ENCODE peak calls at places on chromosomes 6 and 20, in seven cellular contexts. Q is H1, V is K562, F is HepG2, Z is HCT116, A is SK-N-SH, D is GM12878. U is an unnamed sample.

GRCh38 chr6:139425780-139426179 is 51.3 kb upstream of the CITED2 start:
- DNase-seq in Q (no peak), V (no peak), F (no peak), Z (no peak), A (no peak), D (no peak), U (no peak)

GRCh38 chr6:134622382-134623173 is 304.7 kb upstream of the SGK1 start:
- DNase-seq in Q (no peak), V (no peak), F (no peak), Z (no peak), A (no peak), D (no peak), U (no peak)

GRCh38 chr6:2976571-2977085 is 5.3 kb upstream of the SERPINB6 start:
- DNase-seq in Q (no peak), V (no peak), F (no peak), Z (no peak), A (no peak), D (no peak), U (peak)

GRCh38 chr6:30074331-30075093 is 1.1 kb downstream of the RNF39 start:
- DNase-seq in Q (peak), V (no peak), F (no peak), Z (no peak), A (peak), D (no peak), U (no peak)

GRCh38 chr6:73367761-73368355 is 1.8 kb downstream of the OOEP start:
- DNase-seq in Q (no peak), V (no peak), F (no peak), Z (no peak), A (no peak), D (no peak), U (no peak)

GRCh38 chr6:101465871-101466270 is 72.4 kb downstream of the GRIK2 start:
- DNase-seq in Q (no peak), V (no peak), F (no peak), Z (no peak), A (no peak), D (no peak), U (no peak)

GRCh38 chr20:31605902-31606677 is 1.0 kb downstream of the ID1 start:
- DNase-seq in Q (no peak), V (peak), F (peak), Z (no peak), A (peak), D (no peak), U (peak)

GRCh38 chr6:130269969-130270635 is 47.4 kb upstream of the SAMD3 start:
- DNase-seq in Q (no peak), V (no peak), F (no peak), Z (no peak), A (no peak), D (no peak), U (no peak)

GRCh38 chr6:107957165-107957908 is 671 bp downstream of the SEC63 start:
- DNase-seq in Q (peak), V (peak), F (peak), Z (no peak), A (peak), D (no peak), U (peak)

GRCh38 chr6:30730611-30731435 is 10.7 kb downstream of the TUBB start:
- DNase-seq in Q (peak), V (peak), F (peak), Z (peak), A (peak), D (no peak), U (peak)

GRCh38 chr20:54456972-54457371 is 18.4 kb upstream of the DOK5 start:
- DNase-seq in Q (no peak), V (no peak), F (no peak), Z (no peak), A (no peak), D (no peak), U (no peak)

GRCh38 chr20:18928626-18929025 is 115.0 kb downstream of the SCP2D1 start:
- DNase-seq in Q (no peak), V (no peak), F (no peak), Z (no peak), A (no peak), D (no peak), U (no peak)

GRCh38 chr6:26199773-26200728 is 112.8 kb downstream of the HFE start:
- DNase-seq in Q (no peak), V (no peak), F (no peak), Z (peak), A (no peak), D (no peak), U (no peak)

GRCh38 chr6:33192671-33193602 is 670 bp upstream of the COL11A2 start:
- DNase-seq in Q (peak), V (no peak), F (no peak), Z (no peak), A (peak), D (no peak), U (no peak)

GRCh38 chr20:53050338-53050737 is 78.2 kb downstream of the TSHZ2 start:
- DNase-seq in Q (no peak), V (no peak), F (no peak), Z (no peak), A (no peak), D (no peak), U (no peak)

GRCh38 chr6:42781546-42781810 is 374 bp upstream of the BICRAL start:
- DNase-seq in Q (no peak), V (peak), F (no peak), Z (no peak), A (peak), D (no peak), U (peak)

GRCh38 chr6:11810039-11810541 is 31.5 kb upstream of the ADTRP start:
- DNase-seq in Q (no peak), V (peak), F (no peak), Z (no peak), A (no peak), D (no peak), U (peak)

GRCh38 chr20:46350201-46350985 is 42.1 kb upstream of the CDH22 start:
- DNase-seq in Q (no peak), V (peak), F (no peak), Z (no peak), A (no peak), D (peak), U (peak)

GRCh38 chr6:166904101-166904746 is 52.1 kb downstream of the RNASET2 start:
- DNase-seq in Q (peak), V (no peak), F (no peak), Z (no peak), A (no peak), D (no peak), U (no peak)

GRCh38 chr6:85544776-85545175 is 48.9 kb downstream of the SNX14 start:
- DNase-seq in Q (no peak), V (no peak), F (no peak), Z (no peak), A (no peak), D (no peak), U (no peak)

GRCh38 chr6:148779142-148779562 is 32.3 kb downstream of the UST start:
- DNase-seq in Q (no peak), V (no peak), F (no peak), Z (no peak), A (no peak), D (no peak), U (no peak)

GRCh38 chr20:20814685-20815084 is 102.2 kb upstream of the RALGAPA2 start:
- DNase-seq in Q (peak), V (no peak), F (peak), Z (no peak), A (no peak), D (no peak), U (no peak)

DNA sequence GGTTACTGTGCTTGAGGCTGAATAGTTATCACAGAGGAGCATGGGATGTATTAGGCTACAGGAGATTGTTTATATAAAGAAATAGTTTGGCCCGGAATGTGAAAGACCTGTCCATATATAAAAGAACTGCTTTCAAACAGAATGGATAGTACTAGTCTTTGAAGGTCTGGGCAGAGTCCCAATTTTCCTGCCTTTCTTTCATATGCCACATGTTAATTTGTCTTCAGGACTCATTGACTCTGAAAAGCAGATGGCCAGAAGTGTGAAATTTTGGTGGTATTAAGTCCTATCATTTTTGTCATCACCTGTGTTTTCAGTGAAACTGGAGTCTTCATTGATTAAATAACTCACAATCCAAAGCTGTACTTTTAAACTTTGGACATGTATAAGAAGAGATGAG is 314.6 kb downstream of the EYA4 start:
- DNase-seq in Q (no peak), V (no peak), F (no peak), Z (no peak), A (no peak), D (no peak), U (no peak)
- TF ChIP-seq MAX in Q (no peak), V (no peak), F (no peak), Z (no peak), A (no peak), D (no peak), U (no peak)

DNA sequence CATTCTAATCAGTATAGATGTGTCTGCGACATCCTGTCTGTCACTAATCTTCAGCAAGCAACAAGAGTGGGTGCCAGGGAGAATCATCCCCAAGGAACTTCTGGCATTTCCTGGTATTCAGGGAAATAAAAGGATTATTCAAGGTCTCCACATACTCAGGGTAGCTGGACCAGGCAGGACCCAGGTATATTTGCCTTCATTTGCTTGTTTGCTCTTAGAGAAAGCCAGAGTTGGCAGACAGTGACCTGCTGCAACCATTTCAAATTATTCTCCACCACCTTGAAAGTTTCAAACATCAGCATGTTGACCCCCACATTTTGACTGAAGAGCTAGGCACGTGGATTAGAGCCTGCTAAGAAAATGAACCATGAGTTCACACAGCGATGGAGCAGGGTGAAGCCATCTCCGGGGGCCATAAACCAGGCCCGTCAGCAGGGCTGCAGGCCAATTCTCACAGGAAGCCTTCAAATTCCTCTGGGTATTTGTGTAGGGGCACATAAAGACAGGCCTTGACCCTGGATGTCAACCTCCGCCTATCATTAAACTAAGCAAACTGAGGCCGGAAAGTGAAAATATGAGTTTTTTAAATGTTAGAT is 33.0 kb downstream of the TRAM2 start:
- DNase-seq in Q (no peak), V (no peak), F (peak), Z (no peak), A (no peak), D (no peak), U (peak)
- H2AFZ ChIP-seq in Q (no peak), V (no peak), F (no peak), Z (no peak), A (no peak), D (no peak), U (no peak)

DNA sequence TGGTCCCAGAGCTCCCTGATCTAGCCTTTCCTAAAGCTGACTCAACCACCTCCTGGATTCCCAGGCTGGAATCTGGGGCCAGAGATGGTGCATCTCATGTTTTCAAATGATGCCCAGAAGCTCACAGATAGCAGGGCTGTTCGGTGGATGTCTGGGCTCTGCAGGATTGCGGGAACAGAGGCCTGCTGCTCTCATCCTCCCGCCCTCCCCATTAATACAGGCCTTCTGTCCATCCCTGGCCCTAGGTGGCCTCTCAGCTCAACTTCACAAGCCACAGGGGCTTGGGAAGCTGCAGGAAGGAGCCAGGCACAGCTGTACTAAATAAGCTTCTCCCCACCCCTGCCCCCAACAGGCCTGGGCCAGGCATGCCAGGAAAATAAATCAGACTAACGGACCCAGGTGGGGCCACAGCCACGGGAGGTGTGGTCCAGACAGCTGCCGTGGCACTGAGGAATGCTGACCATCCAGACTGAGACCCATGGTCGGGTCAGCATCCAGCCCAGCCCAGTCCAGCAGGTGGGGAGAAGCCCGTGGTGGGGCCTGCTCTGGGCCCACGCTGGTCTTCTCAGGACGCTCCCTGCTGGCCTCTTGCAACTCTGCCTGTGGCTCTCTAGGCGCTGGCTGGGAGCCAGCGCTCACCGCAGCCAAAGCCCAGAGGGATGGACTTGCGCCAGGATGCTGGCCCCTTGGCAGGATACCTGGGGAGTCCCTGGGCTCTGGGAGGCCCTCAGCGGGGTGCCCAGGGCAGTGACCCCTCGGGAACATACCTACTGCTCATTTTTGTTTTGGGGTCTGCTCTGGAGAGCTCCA is 8.5 kb upstream of the YTHDF1 start:
- DNase-seq in Q (no peak), V (peak), F (peak), Z (no peak), A (peak), D (no peak), U (no peak)
- TF ChIP-seq CTCF in Q (peak), V (peak), F (peak), Z (peak), A (peak), D (no peak), U (no peak)

GRCh38 chr6:13248549-13248948 is 79.8 kb downstream of the TBC1D7 start:
- DNase-seq in Q (no peak), V (no peak), F (no peak), Z (no peak), A (no peak), D (no peak), U (no peak)
- TF ChIP-seq MAX in Q (no peak), V (no peak), F (no peak), Z (no peak), A (no peak), D (no peak), U (no peak)

GRCh38 chr20:17525650-17526049 is 5.5 kb downstream of the BFSP1 start:
- DNase-seq in Q (no peak), V (peak), F (peak), Z (peak), A (peak), D (no peak), U (peak)
- H2AFZ ChIP-seq in Q (peak), V (peak), F (no peak), Z (no peak), A (no peak), D (peak), U (no peak)

DNA sequence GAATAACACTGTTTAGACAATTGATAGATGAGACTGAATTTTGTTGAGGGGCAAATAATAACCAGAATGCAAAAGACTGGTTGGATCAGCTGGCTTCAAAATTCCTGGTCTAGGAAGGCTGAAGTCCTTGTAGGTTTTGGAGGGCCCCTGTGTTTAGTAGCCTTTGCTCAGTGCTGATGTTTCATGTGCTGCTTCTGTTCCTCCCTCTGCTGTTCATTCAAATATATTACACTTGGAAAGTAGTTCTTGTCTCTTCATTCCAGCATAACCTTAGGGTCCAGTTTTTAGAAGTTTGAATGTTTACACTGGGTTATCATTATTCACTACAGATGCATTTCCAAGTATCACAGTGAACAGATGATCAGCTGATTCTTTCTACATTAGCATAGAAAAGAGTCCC is 72.5 kb downstream of the FLRT3 start:
- DNase-seq in Q (no peak), V (no peak), F (peak), Z (no peak), A (peak), D (no peak), U (no peak)
- TF ChIP-seq CTCF in Q (peak), V (no peak), F (peak), Z (peak), A (peak), D (no peak), U (peak)

GRCh38 chr6:119240257-119241123 is 109.1 kb downstream of the MAN1A1 start:
- DNase-seq in Q (no peak), V (no peak), F (no peak), Z (no peak), A (no peak), D (no peak), U (no peak)
- TF ChIP-seq MAX in Q (peak), V (no peak), F (no peak), Z (no peak), A (no peak), D (no peak), U (no peak)

GRCh38 chr6:68572975-68573374 is 62.1 kb upstream of the ADGRB3 start:
- DNase-seq in Q (no peak), V (no peak), F (no peak), Z (no peak), A (no peak), D (no peak), U (no peak)
- H2AFZ ChIP-seq in Q (no peak), V (no peak), F (no peak), Z (no peak), A (no peak), D (no peak), U (no peak)

DNA sequence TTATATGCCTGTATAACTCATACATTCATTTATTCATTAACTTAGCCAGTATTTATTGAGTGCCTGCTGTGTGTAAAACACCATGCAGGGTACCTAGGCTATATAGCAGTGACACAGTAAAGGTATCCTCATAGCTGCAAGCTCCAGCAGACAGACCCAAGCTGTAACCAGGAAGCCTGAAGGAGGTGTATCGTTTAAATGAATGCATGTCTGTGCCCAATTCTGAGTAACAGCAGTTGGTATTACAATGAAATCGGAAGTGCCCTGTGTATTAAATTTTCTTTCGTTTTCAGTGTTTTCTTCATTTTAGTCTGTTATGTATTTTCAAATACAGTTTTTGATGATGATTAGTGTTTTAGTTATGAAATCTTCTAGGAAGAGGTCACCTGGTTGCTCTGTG is 485.8 kb upstream of the SOX4 start:
- DNase-seq in Q (no peak), V (no peak), F (no peak), Z (no peak), A (no peak), D (no peak), U (no peak)
- TF ChIP-seq CTCF in Q (no peak), V (no peak), F (no peak), Z (no peak), A (no peak), D (no peak), U (no peak)

DNA sequence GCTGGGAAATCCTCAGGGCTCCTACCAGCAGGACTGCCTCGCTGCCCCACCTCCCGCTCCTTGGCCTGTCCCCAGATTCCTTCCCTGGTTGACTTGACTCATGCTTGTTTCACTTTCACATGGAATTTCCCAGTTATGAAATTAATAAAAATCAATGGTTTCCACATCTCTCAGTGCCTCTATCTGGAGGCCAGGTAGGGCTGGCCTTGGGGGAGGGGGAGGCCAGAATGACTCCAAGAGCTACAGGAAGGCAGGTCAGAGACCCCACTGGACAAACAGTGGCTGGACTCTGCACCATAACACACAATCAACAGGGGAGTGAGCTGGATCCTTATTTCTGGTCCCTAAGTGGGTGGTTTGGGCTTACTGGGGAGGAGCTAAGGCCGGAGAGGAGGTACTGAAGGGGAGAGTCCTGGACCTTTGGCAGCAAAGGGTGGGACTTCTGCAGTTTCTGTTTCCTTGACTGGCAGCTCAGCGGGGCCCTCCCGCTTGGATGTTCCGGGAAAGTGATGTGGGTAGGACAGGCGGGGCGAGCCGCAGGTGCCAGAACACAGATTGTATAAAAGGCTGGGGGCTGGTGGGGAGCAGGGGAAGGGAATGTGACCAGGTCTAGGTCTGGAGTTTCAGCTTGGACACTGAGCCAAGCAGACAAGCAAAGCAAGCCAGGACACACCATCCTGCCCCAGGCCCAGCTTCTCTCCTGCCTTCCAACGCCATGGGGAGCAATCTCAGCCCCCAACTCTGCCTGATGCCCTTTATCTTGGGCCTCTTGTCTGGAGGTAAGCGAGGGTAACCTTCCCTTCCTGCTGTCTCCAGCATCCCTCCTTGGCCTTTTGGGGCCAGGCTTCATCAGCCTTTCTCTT is at the start of gene CFB:
- DNase-seq in Q (no peak), V (peak), F (peak), Z (no peak), A (no peak), D (no peak), U (peak)
- TF ChIP-seq MAX in Q (no peak), V (no peak), F (peak), Z (no peak), A (no peak), D (no peak), U (no peak)

U was measured in endothelial cell of umbilical vein.